ENCODE peak calls at places on chromosome 10, in eight cellular contexts. N is psoas muscle; Z is PC-3; Y is aorta; G is IMR-90; R is naive thymus-derived CD4-positive, alpha-beta T cell; W is H1; C is fibroblast of lung. F is an unnamed sample.
A peak's percentile ranks its signal among the peaks of the same experiment; 100 is the strongest.

GRCh38 chr10:86017841-86018734 is 348.5 kb downstream of the GRID1 start:
- DNase-seq in Z (no peak), C (no peak), G (no peak), W (no peak), R (no peak), N (no peak), Y (no peak), F (peak; percentile 40)

GRCh38 chr10:97129666-97130065 is 56.1 kb downstream of the SLIT1 start:
- DNase-seq in R (no peak), Y (peak; percentile 39), C (peak; percentile 3), G (no peak), Z (no peak), N (no peak), W (no peak), F (no peak)

GRCh38 chr10:103739039-103739764 is 116.2 kb downstream of the SH3PXD2A start:
- DNase-seq in N (peak; percentile 42), Y (no peak), R (no peak), Z (peak; percentile 84), W (no peak), G (peak; percentile 98), C (peak; percentile 96), F (no peak)

GRCh38 chr10:70714245-70714644 is 41.9 kb downstream of the ADAMTS14 start:
- DNase-seq in N (no peak), R (no peak), C (no peak), G (no peak), W (no peak), Y (no peak), Z (no peak), F (no peak)

GRCh38 chr10:54613162-54613561 is 187.9 kb downstream of the PCDH15 start:
- DNase-seq in Y (no peak), W (no peak), G (no peak), N (no peak), Z (peak; percentile 80), R (no peak), C (peak; percentile 1), F (no peak)

GRCh38 chr10:19054289-19054688 is 5.7 kb downstream of the MALRD1 start:
- DNase-seq in G (no peak), C (no peak), W (no peak), Y (no peak), N (no peak), R (no peak), Z (no peak), F (no peak)

GRCh38 chr10:81303656-81304055 is 571.3 kb upstream of the NRG3 start:
- DNase-seq in Z (no peak), N (no peak), Y (no peak), R (no peak), C (no peak), W (no peak), G (no peak), F (no peak)

GRCh38 chr10:517236-517635 is 172.2 kb downstream of the DIP2C start:
- DNase-seq in Z (no peak), C (no peak), W (no peak), N (no peak), R (no peak), Y (no peak), G (no peak), F (no peak)

GRCh38 chr10:93065675-93066543 is 5.3 kb downstream of the CYP26C1 start:
- DNase-seq in Z (no peak), C (no peak), G (no peak), N (no peak), W (no peak), Y (no peak), R (no peak), F (no peak)

GRCh38 chr10:93063217-93063976 is 2.8 kb downstream of the CYP26C1 start:
- DNase-seq in W (no peak), Y (no peak), G (no peak), Z (no peak), N (no peak), C (no peak), R (no peak), F (no peak)

GRCh38 chr10:93066544-93066913 is 5.9 kb downstream of the CYP26C1 start:
- DNase-seq in C (no peak), G (no peak), N (no peak), Y (no peak), Z (no peak), W (no peak), R (no peak), F (no peak)

GRCh38 chr10:93063977-93064660 is 3.5 kb downstream of the CYP26C1 start:
- DNase-seq in C (no peak), N (no peak), R (no peak), Z (no peak), G (no peak), Y (no peak), W (no peak), F (no peak)

DNA sequence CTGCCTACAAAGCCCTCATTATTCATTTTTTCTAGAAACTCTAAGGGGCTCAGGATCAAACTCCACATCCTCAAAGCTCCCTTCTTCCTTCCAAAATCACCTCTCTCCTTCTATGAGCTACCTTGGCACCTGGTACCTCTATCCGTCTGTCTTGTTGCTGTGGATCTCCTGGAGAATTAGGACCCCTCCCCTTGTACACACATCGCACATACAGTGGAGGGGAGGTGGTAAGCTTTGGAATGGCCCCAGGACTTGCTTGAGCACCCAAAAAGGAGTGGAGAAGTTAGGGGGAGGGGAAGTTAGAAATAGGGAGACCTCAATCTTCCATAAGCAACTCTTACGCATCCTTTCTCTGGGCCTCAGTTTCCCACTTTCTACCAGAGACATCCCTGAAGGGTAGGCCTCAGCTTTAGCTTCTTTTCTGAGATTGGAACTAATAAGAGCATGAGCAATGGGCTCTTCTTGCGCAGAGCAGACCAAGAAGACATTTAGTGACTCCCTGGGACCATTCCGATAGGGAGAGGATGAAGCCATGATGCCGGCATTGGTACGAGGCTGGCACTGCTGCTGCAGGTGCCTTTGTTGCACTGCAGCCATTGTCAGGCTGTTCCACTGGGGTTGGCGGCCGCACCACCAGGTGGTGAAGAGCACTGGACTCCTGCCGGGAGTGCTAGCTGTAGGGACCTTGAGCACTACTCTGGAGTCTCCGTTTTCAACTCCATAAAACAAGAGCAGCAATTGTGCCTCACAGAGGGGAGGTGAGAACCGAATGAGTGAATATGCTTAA is 4.5 kb downstream of the CYP26C1 start:
- DNase-seq in Z (no peak), C (no peak), Y (no peak), W (no peak), N (no peak), R (no peak), G (no peak), F (no peak)
- H3K27me3 ChIP-seq in Z (no peaks in the 10 kb centered on the region), C (peaks cover 75% of the 10 kb centered on the region), Y (no peaks in the 10 kb centered on the region), W (peaks cover 100% of the 10 kb centered on the region), N (peaks cover 84% of the 10 kb centered on the region), R (peaks cover 3% of the 10 kb centered on the region), G (peaks cover 98% of the 10 kb centered on the region), F (no peaks in the 10 kb centered on the region)

GRCh38 chr10:29931833-29932232 is 127.6 kb downstream of the JCAD start:
- DNase-seq in C (no peak), W (no peak), G (no peak), R (no peak), N (no peak), Z (no peak), Y (no peak), F (no peak)

GRCh38 chr10:29932991-29933390 is 126.4 kb downstream of the JCAD start:
- DNase-seq in C (no peak), W (no peak), N (no peak), Y (no peak), R (no peak), Z (no peak), G (no peak), F (no peak)

GRCh38 chr10:29926649-29927048 is 132.7 kb downstream of the JCAD start:
- DNase-seq in G (peak; percentile 73), N (no peak), W (no peak), Y (no peak), R (no peak), C (peak; percentile 67), Z (peak; percentile 38), F (peak; percentile 62)

GRCh38 chr10:29925771-29926345 is 133.5 kb downstream of the JCAD start:
- DNase-seq in G (no peak), C (no peak), W (no peak), Z (no peak), Y (no peak), N (no peak), R (no peak), F (no peak)

GRCh38 chr10:29929006-29929405 is 130.4 kb downstream of the JCAD start:
- DNase-seq in Z (no peak), N (no peak), R (no peak), Y (no peak), W (no peak), G (no peak), C (no peak), F (no peak)
- H3K4me1 ChIP-seq in Z (no peaks in the 10 kb centered on the region), N (no peaks in the 10 kb centered on the region), R (no peaks in the 10 kb centered on the region), Y (no peaks in the 10 kb centered on the region), W (no peaks in the 10 kb centered on the region), G (no peaks in the 10 kb centered on the region), C (no peaks in the 10 kb centered on the region), F (no peaks in the 10 kb centered on the region)

GRCh38 chr10:49302088-49302487 is 3.1 kb downstream of the C10orf71 start:
- DNase-seq in G (no peak), W (no peak), C (no peak), R (no peak), Y (no peak), Z (no peak), N (no peak), F (no peak)

GRCh38 chr10:49298990-49299815 is at the start of gene C10orf71:
- DNase-seq in N (peak; percentile 43), C (no peak), R (no peak), W (no peak), Z (no peak), Y (no peak), G (peak; percentile 4), F (no peak)

GRCh38 chr10:49300140-49300974 is 1.4 kb downstream of the C10orf71 start:
- DNase-seq in R (no peak), W (no peak), N (peak; percentile 37), G (peak; percentile 17), C (peak; percentile 2), Y (no peak), Z (no peak), F (no peak)

GRCh38 chr10:49299816-49300139 is 808 bp downstream of the C10orf71 start:
- DNase-seq in Z (no peak), G (no peak), C (no peak), Y (no peak), R (no peak), W (no peak), N (no peak), F (no peak)

DNA sequence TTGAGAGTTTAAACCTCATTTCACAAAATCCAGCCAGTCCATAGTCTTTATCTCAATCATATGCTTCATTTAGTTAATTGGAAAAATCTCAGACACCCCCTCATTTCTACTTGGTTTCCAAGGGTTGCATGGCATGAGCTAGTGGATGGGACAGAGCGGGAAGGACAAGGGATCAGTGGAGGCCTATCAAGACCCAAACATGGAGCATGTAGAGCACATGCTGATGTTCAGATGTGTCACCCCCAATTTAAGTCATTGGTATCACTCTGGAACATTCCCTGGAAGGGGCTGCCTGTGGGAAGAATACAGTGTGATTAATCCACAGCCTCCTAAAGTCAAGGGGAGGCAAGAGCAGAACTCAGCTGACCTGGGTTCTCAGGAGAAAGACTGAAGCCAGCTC is 2.3 kb downstream of the C10orf71 start:
- DNase-seq in G (no peak), R (no peak), W (no peak), C (no peak), Y (no peak), Z (no peak), N (no peak), F (no peak)
- H3K27me3 ChIP-seq in G (peaks cover 41% of the 10 kb centered on the region), R (no peaks in the 10 kb centered on the region), W (no peaks in the 10 kb centered on the region), C (peaks cover 11% of the 10 kb centered on the region), Y (no peaks in the 10 kb centered on the region), Z (peaks cover 90% of the 10 kb centered on the region), N (no peaks in the 10 kb centered on the region), F (no peaks in the 10 kb centered on the region)

DNA sequence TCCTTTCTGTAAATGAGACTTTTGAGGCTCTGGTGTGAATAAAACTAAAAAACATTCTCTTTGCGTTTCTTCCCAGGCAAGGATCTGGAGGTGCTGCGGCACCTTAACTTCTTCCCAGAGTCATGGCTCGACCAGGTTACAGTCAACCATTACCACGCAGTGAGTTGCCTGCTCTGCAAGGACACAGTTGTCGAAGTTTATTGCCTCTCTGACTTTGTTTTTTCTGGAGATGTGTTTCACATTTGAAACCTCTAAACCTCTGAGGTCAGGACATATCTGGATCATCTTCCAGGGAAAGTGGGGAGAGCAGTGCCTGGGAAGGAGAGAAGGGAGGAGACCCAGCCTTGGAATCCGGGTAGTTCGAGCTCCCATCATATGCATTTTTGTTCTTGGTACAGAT is 43.4 kb upstream of the PLEKHA1 start:
- DNase-seq in W (no peak), G (no peak), C (no peak), N (no peak), Z (no peak), R (no peak), Y (no peak), F (no peak)
- H3K4me1 ChIP-seq in W (peaks cover 5% of the 10 kb centered on the region), G (no peaks in the 10 kb centered on the region), C (no peaks in the 10 kb centered on the region), N (no peaks in the 10 kb centered on the region), Z (no peaks in the 10 kb centered on the region), R (no peaks in the 10 kb centered on the region), Y (no peaks in the 10 kb centered on the region), F (no peaks in the 10 kb centered on the region)